ENCODE peak calls at places on chromosome 9, in nine cellular contexts. G, B, R, D, Z, M, H, V and X are unnamed samples.

GRCh38 chr9:3954950-3955670 is 344.8 kb downstream of the GLIS3 start:
- DNase-seq in G (no peak), B (no peak), R (no peak), D (no peak), Z (no peak), M (no peak), H (no peak), V (no peak), X (no peak)

GRCh38 chr9:97598461-97599288 is 34.5 kb downstream of the TSTD2 start:
- DNase-seq in G (peak), B (peak), R (peak), D (peak), Z (peak), M (peak), H (peak), V (peak), X (peak)

GRCh38 chr9:134694714-134695113 is 53.1 kb downstream of the COL5A1 start:
- DNase-seq in G (no peak), B (no peak), R (no peak), D (no peak), Z (no peak), M (no peak), H (no peak), V (no peak), X (no peak)

GRCh38 chr9:14906000-14906399 is 4.2 kb downstream of the FREM1 start:
- DNase-seq in G (no peak), B (no peak), R (no peak), D (no peak), Z (no peak), M (no peak), H (no peak), V (no peak), X (no peak)

GRCh38 chr9:137277329-137278041 is at the start of gene TOR4A:
- DNase-seq in G (peak), B (peak), R (peak), D (peak), Z (peak), M (peak), H (peak), V (peak), X (peak)

GRCh38 chr9:4048441-4048840 is 251.4 kb downstream of the GLIS3 start:
- DNase-seq in G (no peak), B (peak), R (no peak), D (no peak), Z (no peak), M (no peak), H (no peak), V (no peak), X (peak)

GRCh38 chr9:93105620-93106019 is 9.6 kb downstream of the CARD19 start:
- DNase-seq in G (no peak), B (no peak), R (no peak), D (no peak), Z (no peak), M (no peak), H (no peak), V (no peak), X (no peak)

GRCh38 chr9:89223398-89223977 is 44.9 kb upstream of the SHC3 start:
- DNase-seq in G (no peak), B (no peak), R (no peak), D (no peak), Z (no peak), M (no peak), H (no peak), V (no peak), X (no peak)

GRCh38 chr9:123359546-123359945 is 3.5 kb downstream of the CRB2 start:
- DNase-seq in G (no peak), B (no peak), R (no peak), D (no peak), Z (no peak), M (no peak), H (no peak), V (peak), X (no peak)

GRCh38 chr9:122186301-122186700 is 26.6 kb downstream of the MORN5 start:
- DNase-seq in G (no peak), B (no peak), R (no peak), D (no peak), Z (no peak), M (no peak), H (peak), V (no peak), X (no peak)

GRCh38 chr9:89999176-89999533 is 394.3 kb downstream of the GADD45G start:
- DNase-seq in G (no peak), B (no peak), R (no peak), D (no peak), Z (no peak), M (peak), H (peak), V (peak), X (no peak)

GRCh38 chr9:89743576-89744254 is 138.9 kb downstream of the GADD45G start:
- DNase-seq in G (no peak), B (no peak), R (no peak), D (no peak), Z (no peak), M (no peak), H (no peak), V (no peak), X (no peak)

GRCh38 chr9:12964271-12964670 is 189.5 kb downstream of the LURAP1L start:
- DNase-seq in G (no peak), B (no peak), R (no peak), D (no peak), Z (no peak), M (no peak), H (no peak), V (no peak), X (no peak)

GRCh38 chr9:90802534-90802933 is 915 bp downstream of the SYK start:
- DNase-seq in G (no peak), B (no peak), R (no peak), D (no peak), Z (no peak), M (no peak), H (no peak), V (no peak), X (no peak)

GRCh38 chr9:125190371-125190801 is 783 bp upstream of the PPP6C start:
- DNase-seq in G (peak), B (no peak), R (no peak), D (no peak), Z (no peak), M (no peak), H (no peak), V (no peak), X (no peak)

GRCh38 chr9:3246231-3246630 is 279.6 kb downstream of the RFX3 start:
- DNase-seq in G (no peak), B (no peak), R (no peak), D (no peak), Z (no peak), M (no peak), H (no peak), V (no peak), X (no peak)

GRCh38 chr9:34328500-34328982 is 527 bp downstream of the KIF24 start:
- DNase-seq in G (peak), B (no peak), R (no peak), D (no peak), Z (no peak), M (no peak), H (no peak), V (no peak), X (no peak)

DNA sequence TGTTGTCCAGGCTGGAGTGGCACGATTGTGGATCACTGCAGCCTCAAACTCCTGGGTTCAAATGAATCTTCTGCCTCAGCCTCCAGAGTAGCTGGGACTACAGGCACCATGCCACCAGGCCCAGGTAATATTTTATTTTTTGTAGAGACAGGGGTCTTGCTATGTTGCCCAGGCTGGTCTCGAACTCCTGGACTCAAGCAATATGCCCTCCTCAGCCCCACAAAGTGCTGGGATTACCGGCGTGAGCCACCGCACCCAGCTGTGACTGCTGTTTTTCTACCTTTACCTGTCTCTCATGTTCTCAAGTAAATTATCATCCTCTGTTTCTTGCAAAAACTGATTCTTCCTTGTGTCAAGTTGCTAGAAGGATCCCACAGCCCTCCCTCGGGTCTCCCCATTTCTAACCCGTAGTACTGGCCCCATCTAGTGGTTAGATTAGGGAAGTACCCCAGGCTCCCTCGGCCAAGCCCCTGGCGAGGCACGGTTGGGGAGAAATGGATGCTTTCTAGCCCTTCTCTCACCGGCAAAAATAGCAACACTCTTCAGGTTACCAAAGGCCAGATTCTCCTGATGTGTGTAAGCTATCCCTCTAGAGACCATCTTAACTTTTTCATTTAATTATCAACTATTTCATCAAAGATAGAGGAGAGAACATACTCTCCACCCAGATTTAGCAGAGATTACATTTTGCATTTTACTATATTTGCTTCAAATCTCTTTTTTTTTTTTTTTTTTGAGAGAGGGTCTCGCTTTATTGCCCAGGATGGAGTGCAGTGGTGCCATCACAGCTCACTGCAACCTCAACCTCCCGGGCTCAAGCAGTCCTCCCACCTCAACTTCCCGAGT is 19.2 kb upstream of the TOR1B start:
- DNase-seq in G (peak), B (peak), R (peak), D (peak), Z (peak), M (peak), H (peak), V (peak), X (peak)
- TF ChIP-seq POLR2A in G (no peak), B (no peak), R (no peak), D (no peak), Z (no peak), M (no peak), H (no peak), V (no peak), X (no peak)

GRCh38 chr9:128127990-128128835 is 684 bp upstream of the PTGES2 start:
- DNase-seq in G (peak), B (peak), R (peak), D (peak), Z (peak), M (peak), H (peak), V (peak), X (peak)
- TF ChIP-seq POLR2A in G (no peak), B (peak), R (no peak), D (peak), Z (no peak), M (peak), H (peak), V (peak), X (peak)

DNA sequence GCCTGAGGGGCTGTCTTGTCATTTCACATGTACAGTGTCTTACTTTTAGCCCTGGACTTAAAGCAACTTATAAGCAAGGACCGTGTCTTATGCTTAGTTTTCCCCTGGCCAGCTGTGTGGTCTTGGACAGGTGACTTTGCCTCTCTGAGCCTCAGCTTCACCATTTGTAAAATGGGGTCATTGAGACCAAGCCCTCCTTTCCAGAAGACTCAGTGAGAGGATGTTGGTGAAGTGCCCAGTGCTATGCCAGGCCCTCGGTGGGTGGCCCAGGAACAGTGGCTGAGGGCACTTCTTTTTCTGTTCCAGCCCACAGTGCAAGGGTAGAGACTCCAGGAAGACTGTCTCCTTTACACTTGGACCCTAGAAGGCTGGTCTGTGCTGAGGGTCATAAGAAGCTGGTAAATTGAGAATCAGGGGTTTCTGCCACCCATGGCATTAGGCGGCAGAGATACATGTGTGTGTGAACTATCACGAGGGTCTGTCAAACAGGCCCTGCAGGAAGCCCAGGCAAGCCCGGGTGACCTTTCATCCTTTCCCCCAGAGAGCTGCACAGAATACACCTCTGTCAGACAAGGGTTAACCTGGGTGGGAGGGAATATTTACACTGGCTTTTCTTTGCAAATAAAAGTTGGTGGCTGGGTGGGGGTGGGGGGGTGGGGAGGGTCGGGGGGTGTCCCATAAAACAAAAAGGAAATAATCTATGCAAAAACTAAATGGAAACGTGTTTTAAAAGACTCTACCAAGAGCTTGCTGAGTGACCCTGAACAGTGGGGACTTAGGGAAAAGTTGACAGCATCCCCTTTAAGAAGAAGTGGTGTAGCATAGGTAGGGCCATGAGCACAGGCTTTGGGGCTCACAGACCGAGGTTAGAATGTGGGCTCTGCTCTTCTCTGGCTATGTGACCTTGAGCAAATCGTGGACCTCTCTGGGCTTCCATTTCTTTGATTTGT is 20.4 kb upstream of the KIF12 start:
- DNase-seq in G (no peak), B (no peak), R (no peak), D (no peak), Z (no peak), M (no peak), H (no peak), V (no peak), X (no peak)
- TF ChIP-seq POLR2A in G (no peak), B (no peak), R (no peak), D (no peak), Z (no peak), M (no peak), H (no peak), V (no peak), X (no peak)

GRCh38 chr9:35664531-35665470 is at the start of gene ARHGEF39:
- DNase-seq in G (peak), B (peak), R (peak), D (peak), Z (peak), M (peak), H (peak), V (peak), X (peak)
- TF ChIP-seq POLR2A in G (peak), B (peak), R (no peak), D (peak), Z (peak), M (peak), H (peak), V (peak), X (peak)

DNA sequence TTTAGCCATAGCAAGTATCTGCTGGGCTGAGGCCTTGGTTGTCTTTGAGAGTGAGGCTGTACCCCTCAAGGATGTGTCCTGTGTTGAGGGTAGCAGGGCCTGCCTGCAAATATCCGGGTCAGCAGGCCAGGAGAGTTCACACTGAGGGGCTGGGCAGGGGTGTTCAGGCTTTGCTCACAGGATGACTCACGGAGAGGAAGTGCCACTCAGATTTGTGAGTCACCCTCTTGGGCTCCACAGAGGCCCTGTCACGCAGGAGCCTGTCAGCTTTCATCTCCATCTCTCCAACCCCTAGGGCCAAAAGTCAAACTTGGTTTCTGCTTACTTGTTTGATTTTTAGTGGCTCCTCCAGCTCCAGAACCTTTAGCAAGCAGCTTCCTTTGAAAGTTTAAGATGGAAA is 211.5 kb downstream of the SEC61B start:
- DNase-seq in G (no peak), B (peak), R (no peak), D (no peak), Z (peak), M (no peak), H (peak), V (peak), X (peak)
- TF ChIP-seq POLR2A in G (no peak), B (no peak), R (no peak), D (no peak), Z (no peak), M (no peak), H (no peak), V (no peak), X (no peak)

DNA sequence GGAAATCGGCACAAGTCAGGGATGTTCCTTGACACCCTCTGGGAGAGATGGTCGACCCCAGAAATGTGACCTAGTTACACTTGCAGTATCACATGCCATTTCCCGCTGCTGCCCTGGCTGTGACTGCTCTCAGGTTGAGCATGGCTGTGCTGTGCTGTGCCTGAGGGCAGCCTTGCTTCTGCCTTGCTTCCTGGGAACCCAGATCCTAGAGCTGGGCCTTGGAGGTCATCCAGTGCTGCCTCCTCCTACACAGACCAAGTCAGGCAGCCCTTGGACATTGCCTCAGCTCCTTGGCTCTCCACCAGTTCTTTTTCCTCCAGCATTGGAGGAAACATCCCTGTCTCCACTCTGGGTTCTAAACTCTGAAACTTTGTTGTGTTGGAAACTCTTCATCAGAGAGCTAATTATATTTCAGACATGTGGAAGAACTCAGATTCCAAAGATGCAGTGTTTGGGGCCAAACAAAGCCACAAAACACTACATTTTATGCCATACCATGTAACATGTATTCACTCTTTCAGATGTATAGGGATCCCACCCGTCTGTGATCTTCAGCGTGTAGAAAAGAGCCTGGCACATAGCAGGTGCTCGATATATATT is 6.1 kb downstream of the MAMDC2 start:
- DNase-seq in G (no peak), B (no peak), R (peak), D (peak), Z (no peak), M (peak), H (peak), V (peak), X (no peak)
- TF ChIP-seq POLR2A in G (no peak), B (no peak), R (no peak), D (peak), Z (no peak), M (peak), H (peak), V (no peak), X (no peak)